ENCODE peak calls at places on chromosomes 11 and 22, in six cellular contexts. C is RWPE1; E is heart right ventricle; P is fibroblast of lung; U is CD8-positive, alpha-beta T cell; L is CD4-positive, alpha-beta T cell. H is an unnamed sample.

GRCh38 chr11:69333906-69334305 is 40.0 kb downstream of the MYEOV start:
- DNase-seq in U (no peak), E (no peak), P (no peak), L (no peak), C (no peak), H (peak; percentile 0)

GRCh38 chr11:7882860-7883259 is 48.2 kb downstream of the OR10A6 start:
- DNase-seq in L (no peak), E (no peak), P (no peak), U (no peak), C (no peak), H (no peak)

GRCh38 chr11:68436985-68437926 is 23.3 kb upstream of the PPP6R3 start:
- DNase-seq in L (no peak), P (peak; percentile 76), E (peak; percentile 69), C (peak; percentile 40), U (no peak), H (no peak)

GRCh38 chr11:32829680-32830412 is at the start of gene PRRG4:
- DNase-seq in L (no peak), E (peak; percentile 35), C (peak; percentile 77), U (no peak), P (peak; percentile 53), H (peak; percentile 74)

GRCh38 chr11:135033545-135033944 is 621.5 kb upstream of the B3GAT1 start:
- DNase-seq in U (no peak), P (peak; percentile 0), L (no peak), E (peak; percentile 10), C (peak; percentile 6), H (no peak)

GRCh38 chr22:39439170-39439569 is 17.6 kb upstream of the MGAT3 start:
- DNase-seq in P (peak; percentile 61), L (no peak), C (no peak), E (no peak), U (no peak), H (no peak)

GRCh38 chr22:27724706-27725105 is 76.8 kb downstream of the MN1 start:
- DNase-seq in E (no peak), P (peak; percentile 48), C (no peak), L (no peak), U (no peak), H (no peak)

GRCh38 chr11:106853850-106854401 is 164.3 kb downstream of the GUCY1A2 start:
- DNase-seq in E (no peak), P (no peak), C (no peak), U (no peak), L (no peak), H (peak; percentile 54)

GRCh38 chr22:46815896-46816721 is 53.7 kb downstream of the TBC1D22A start:
- DNase-seq in C (no peak), P (peak; percentile 66), E (no peak), U (no peak), L (no peak), H (no peak)

GRCh38 chr11:8748317-8748716 is 65.7 kb downstream of the RPL27A start:
- DNase-seq in C (no peak), E (no peak), L (no peak), P (no peak), U (no peak), H (no peak)

GRCh38 chr22:45268167-45268957 is 16.4 kb upstream of the UPK3A start:
- DNase-seq in C (no peak), E (no peak), P (no peak), U (peak; percentile 31), L (peak; percentile 5), H (no peak)

GRCh38 chr11:132072044-132072879 is 701.8 kb downstream of the NTM start:
- DNase-seq in L (no peak), U (no peak), C (peak; percentile 91), P (peak; percentile 100), E (no peak), H (no peak)

GRCh38 chr11:69920500-69921428 is 101.5 kb upstream of the FGF3 start:
- DNase-seq in C (no peak), L (no peak), P (no peak), E (no peak), U (no peak), H (peak; percentile 17)

GRCh38 chr11:131685206-131685605 is 314.8 kb downstream of the NTM start:
- DNase-seq in L (no peak), P (no peak), U (no peak), E (no peak), C (no peak), H (no peak)

GRCh38 chr11:75326439-75326810 is 25.0 kb downstream of the ARRB1 start:
- DNase-seq in P (no peak), C (no peak), U (no peak), E (no peak), L (no peak), H (no peak)

GRCh38 chr22:30252411-30253204 is 6.0 kb upstream of the LIF start:
- DNase-seq in P (no peak), E (no peak), C (no peak), U (no peak), L (no peak), H (no peak)

GRCh38 chr11:59556883-59557205 is 45.5 kb downstream of the OR4D9 start:
- DNase-seq in E (no peak), C (no peak), U (no peak), L (no peak), P (peak; percentile 56), H (no peak)

GRCh38 chr11:121467965-121468364 is 15.2 kb upstream of the SORL1-AS1 start:
- DNase-seq in U (peak; percentile 78), L (peak; percentile 67), P (peak; percentile 30), C (no peak), E (no peak), H (no peak)

GRCh38 chr22:21587803-21588611 is 20.5 kb downstream of the UBE2L3 start:
- DNase-seq in C (no peak), U (no peak), L (no peak), E (no peak), P (peak; percentile 78), H (no peak)

GRCh38 chr11:65274734-65275682 is 13.2 kb downstream of the POLA2 start:
- DNase-seq in U (peak; percentile 20), E (peak; percentile 92), P (peak; percentile 96), C (peak; percentile 67), L (peak; percentile 41), H (peak; percentile 81)

GRCh38 chr11:43802509-43802908 is 78.1 kb upstream of the ALKBH3 start:
- DNase-seq in U (no peak), L (no peak), P (no peak), C (no peak), E (no peak), H (no peak)

GRCh38 chr11:131904756-131905155 is 534.3 kb downstream of the NTM start:
- DNase-seq in C (no peak), E (no peak), P (no peak), U (no peak), L (no peak), H (no peak)

GRCh38 chr22:19579113-19579811 is 55.1 kb upstream of the CLDN5 start:
- DNase-seq in L (no peak), U (no peak), C (no peak), E (no peak), P (no peak), H (no peak)

GRCh38 chr22:19578180-19579004 is 54.2 kb upstream of the CLDN5 start:
- DNase-seq in P (no peak), L (no peak), C (no peak), E (no peak), U (no peak), H (no peak)

GRCh38 chr22:19579880-19580279 is 55.7 kb upstream of the CLDN5 start:
- DNase-seq in C (no peak), L (peak; percentile 9), E (peak; percentile 68), U (no peak), P (no peak), H (no peak)

GRCh38 chr22:19582033-19582693 is 58.0 kb upstream of the CLDN5 start:
- DNase-seq in L (no peak), U (no peak), E (no peak), C (no peak), P (no peak), H (no peak)

DNA sequence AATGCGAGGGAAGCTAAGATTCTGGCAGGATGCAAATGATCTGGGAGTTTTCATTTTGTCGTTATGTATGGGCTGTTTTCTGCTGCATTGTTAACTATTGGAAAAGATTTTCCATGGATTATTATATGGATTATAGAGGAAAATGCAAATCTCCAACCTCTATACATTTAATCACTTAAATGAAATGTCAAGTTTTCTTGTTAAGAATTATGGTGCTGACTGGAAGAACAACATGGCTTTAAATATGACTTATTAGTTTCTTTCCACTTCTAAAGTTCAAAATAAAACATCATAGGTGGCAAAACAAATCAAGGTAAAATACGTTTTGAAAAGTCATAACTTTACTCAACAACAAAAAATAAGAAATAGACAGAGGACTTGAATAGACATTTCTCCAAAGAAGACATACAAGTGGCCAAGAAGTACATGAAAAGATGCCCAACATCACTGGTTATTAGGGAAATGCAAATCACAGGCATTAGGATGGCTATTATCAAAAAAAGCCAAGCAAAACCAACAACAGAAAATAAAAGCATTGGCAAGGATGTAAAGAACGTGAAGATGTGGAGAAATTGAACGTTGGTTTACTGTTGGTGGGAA is 56.2 kb upstream of the CLDN5 start:
- DNase-seq in P (no peak), E (no peak), L (no peak), U (no peak), C (no peak), H (no peak)
- H3K27ac ChIP-seq in P (no peak overlapping the region), E (peak overlapping the region; percentile 45), L (no peak overlapping the region), U (no peak overlapping the region), C (no peak overlapping the region), H (no peak overlapping the region)

DNA sequence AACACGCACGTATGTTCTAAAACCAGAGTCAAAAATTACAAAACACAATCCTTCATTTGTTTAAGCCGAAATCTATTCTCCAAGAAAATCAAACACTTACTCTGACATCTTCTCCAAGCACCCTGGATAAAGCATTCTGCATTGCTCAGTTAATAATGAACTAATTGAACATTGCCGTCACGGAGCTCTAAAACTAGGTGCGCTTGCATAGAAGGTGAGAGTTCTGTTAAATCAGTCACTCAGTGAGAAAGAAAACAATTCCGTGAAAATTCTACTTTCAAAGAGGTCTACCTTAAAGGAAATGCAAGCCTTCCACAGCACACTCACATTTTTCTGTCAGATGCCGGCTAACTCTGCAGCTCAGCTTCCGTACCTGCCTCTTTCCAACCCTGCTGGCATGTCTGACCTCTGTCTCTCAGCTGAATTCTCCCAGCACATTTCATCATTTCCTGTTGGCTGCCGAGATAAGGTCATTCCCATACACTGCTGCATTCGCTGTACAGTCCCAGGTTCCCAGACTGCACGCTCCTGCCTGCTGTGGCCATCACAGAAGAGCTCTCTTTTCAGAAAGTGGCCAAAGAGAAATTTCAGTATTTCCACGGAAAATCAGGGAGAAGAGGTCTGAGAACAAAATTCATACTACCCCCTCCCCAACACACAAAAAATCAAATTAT is 55.3 kb downstream of the PACSIN2 start:
- DNase-seq in U (no peak), L (no peak), P (peak; percentile 90), E (peak; percentile 79), C (peak; percentile 56), H (peak; percentile 72)
- H3K27ac ChIP-seq in U (no peak overlapping the region), L (no peak overlapping the region), P (peak overlapping the region; percentile 51), E (peak overlapping the region; percentile 71), C (peak overlapping the region; percentile 79), H (peak overlapping the region; percentile 39)

GRCh38 chr11:34721646-34722045 is 100.8 kb downstream of the EHF start:
- DNase-seq in U (no peak), L (no peak), P (peak; percentile 14), C (no peak), E (no peak), H (no peak)
- H3K27ac ChIP-seq in U (no peak overlapping the region), L (no peak overlapping the region), P (no peak overlapping the region), C (no peak overlapping the region), E (no peak overlapping the region), H (no peak overlapping the region)

DNA sequence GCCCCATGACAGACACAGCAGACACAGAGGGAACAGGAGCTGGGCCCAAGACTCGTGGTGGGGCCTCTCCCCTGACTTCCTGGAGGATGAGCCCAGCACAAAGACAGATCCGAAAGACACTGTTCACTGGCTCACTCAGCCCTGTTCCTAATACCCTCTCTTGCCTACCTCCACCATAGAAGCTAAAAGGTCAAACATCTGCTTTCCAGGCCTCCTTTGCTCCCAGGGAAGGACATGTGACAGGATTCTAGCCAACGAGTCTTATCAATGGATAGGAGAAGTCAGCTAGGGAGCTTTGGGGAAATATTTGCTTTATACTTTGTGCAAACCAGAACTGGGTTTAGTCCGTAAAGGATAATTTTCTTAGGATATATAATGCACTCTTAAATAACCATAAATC is 8.4 kb upstream of the CLMP start:
- DNase-seq in P (no peak), E (no peak), C (no peak), L (no peak), U (no peak), H (no peak)
- H3K27ac ChIP-seq in P (no peak overlapping the region), E (no peak overlapping the region), C (no peak overlapping the region), L (no peak overlapping the region), U (no peak overlapping the region), H (no peak overlapping the region)

H was measured in tibial artery.